ENCODE peak calls at places on chromosome 16, in nine cellular contexts. F, E, T, N, K, D, J, M and B are unnamed samples.

GRCh38 chr16:67995423-67995822 is 3.9 kb downstream of the DPEP2 start:
- DNase-seq in F (no peak), E (no peak), T (no peak), N (no peak), K (no peak), D (no peak), J (no peak), M (no peak), B (no peak)

GRCh38 chr16:1903845-1904820 is 14.1 kb downstream of the HS3ST6 start:
- DNase-seq in F (no peak), E (no peak), T (no peak), N (no peak), K (peak), D (no peak), J (peak), M (no peak), B (no peak)

GRCh38 chr16:8861563-8862308 is 7.1 kb downstream of the CARHSP1 start:
- DNase-seq in F (peak), E (peak), T (no peak), N (no peak), K (no peak), D (no peak), J (no peak), M (no peak), B (no peak)

GRCh38 chr16:56289412-56289811 is 98.1 kb downstream of the GNAO1 start:
- DNase-seq in F (no peak), E (no peak), T (no peak), N (no peak), K (no peak), D (no peak), J (no peak), M (no peak), B (no peak)

GRCh38 chr16:50677351-50677750 is 3.8 kb downstream of the SNX20 start:
- DNase-seq in F (no peak), E (no peak), T (no peak), N (no peak), K (no peak), D (no peak), J (no peak), M (no peak), B (no peak)

GRCh38 chr16:66434619-66435430 is 7.7 kb downstream of the BEAN1 start:
- DNase-seq in F (no peak), E (no peak), T (no peak), N (no peak), K (no peak), D (no peak), J (no peak), M (no peak), B (no peak)

GRCh38 chr16:56747486-56748045 is 17.6 kb downstream of the NUP93 start:
- DNase-seq in F (no peak), E (no peak), T (no peak), N (no peak), K (peak), D (peak), J (peak), M (no peak), B (no peak)

GRCh38 chr16:3328104-3328503 is 22.8 kb downstream of the ZNF75A start:
- DNase-seq in F (no peak), E (no peak), T (no peak), N (no peak), K (no peak), D (no peak), J (no peak), M (no peak), B (no peak)

GRCh38 chr16:70253291-70254094 is 1.8 kb upstream of the EXOSC6 start:
- DNase-seq in F (no peak), E (peak), T (no peak), N (peak), K (peak), D (peak), J (peak), M (no peak), B (no peak)

GRCh38 chr16:22004321-22004720 is 3.4 kb upstream of the PDZD9 start:
- DNase-seq in F (no peak), E (no peak), T (no peak), N (no peak), K (no peak), D (no peak), J (no peak), M (no peak), B (no peak)

GRCh38 chr16:56894331-56894917 is 29.4 kb downstream of the SLC12A3 start:
- DNase-seq in F (no peak), E (no peak), T (no peak), N (no peak), K (no peak), D (no peak), J (no peak), M (no peak), B (no peak)

GRCh38 chr16:66878067-66878466 is 2.2 kb upstream of the PDP2 start:
- DNase-seq in F (no peak), E (no peak), T (no peak), N (no peak), K (no peak), D (no peak), J (no peak), M (no peak), B (no peak)

GRCh38 chr16:89536886-89537548 is 23.5 kb upstream of the RPL13 start:
- DNase-seq in F (no peak), E (no peak), T (no peak), N (no peak), K (no peak), D (no peak), J (no peak), M (no peak), B (no peak)

GRCh38 chr16:21283521-21284289 is 5.6 kb upstream of the CRYM start:
- DNase-seq in F (peak), E (no peak), T (peak), N (no peak), K (peak), D (peak), J (peak), M (no peak), B (no peak)

GRCh38 chr16:54171855-54172537 is 114.6 kb downstream of the IRX3 start:
- DNase-seq in F (no peak), E (peak), T (no peak), N (peak), K (peak), D (peak), J (peak), M (peak), B (no peak)

GRCh38 chr16:84212631-84213030 is 21.7 kb downstream of the ADAD2 start:
- DNase-seq in F (no peak), E (no peak), T (no peak), N (no peak), K (no peak), D (no peak), J (no peak), M (no peak), B (no peak)

GRCh38 chr16:84207266-84207665 is 16.3 kb downstream of the ADAD2 start:
- DNase-seq in F (no peak), E (no peak), T (no peak), N (no peak), K (no peak), D (no peak), J (no peak), M (no peak), B (no peak)

GRCh38 chr16:84207869-84208268 is 16.9 kb downstream of the ADAD2 start:
- DNase-seq in F (no peak), E (no peak), T (no peak), N (no peak), K (no peak), D (no peak), J (no peak), M (no peak), B (no peak)

GRCh38 chr16:84212154-84212553 is 21.2 kb downstream of the ADAD2 start:
- DNase-seq in F (no peak), E (no peak), T (no peak), N (no peak), K (no peak), D (no peak), J (no peak), M (no peak), B (no peak)

DNA sequence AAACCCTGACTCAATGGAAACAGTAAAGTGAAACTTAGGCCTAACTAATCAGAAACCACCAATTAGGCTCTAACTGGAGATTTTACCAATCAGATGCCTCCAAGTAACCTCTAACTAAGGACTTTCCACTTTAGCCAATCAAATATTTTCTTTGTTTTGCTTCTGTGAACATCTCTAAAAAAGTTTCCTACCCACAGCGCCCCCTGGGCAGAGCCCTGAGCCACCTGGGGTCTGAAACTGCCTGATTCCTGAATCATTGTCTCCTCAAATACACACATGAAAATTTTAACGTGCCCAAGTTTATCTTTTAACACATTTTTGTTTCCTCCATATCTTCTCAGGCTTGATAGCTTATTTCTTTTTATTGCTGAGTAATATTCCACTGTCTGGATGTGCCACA is 19.0 kb downstream of the ADAD2 start:
- DNase-seq in F (no peak), E (no peak), T (no peak), N (no peak), K (no peak), D (no peak), J (no peak), M (no peak), B (no peak)
- TF ChIP-seq CTCF in F (no peak), E (no peak), T (no peak), N (peak), K (no peak), D (no peak), J (no peak), M (no peak), B (no peak)

GRCh38 chr16:80120899-80121521 is 419.8 kb upstream of the DYNLRB2 start:
- DNase-seq in F (no peak), E (peak), T (no peak), N (no peak), K (no peak), D (no peak), J (no peak), M (no peak), B (no peak)

GRCh38 chr16:80123189-80123588 is 417.6 kb upstream of the DYNLRB2 start:
- DNase-seq in F (no peak), E (no peak), T (no peak), N (peak), K (no peak), D (no peak), J (peak), M (no peak), B (no peak)

GRCh38 chr16:80117731-80118130 is 423.1 kb upstream of the DYNLRB2 start:
- DNase-seq in F (no peak), E (no peak), T (no peak), N (no peak), K (peak), D (no peak), J (peak), M (no peak), B (no peak)

GRCh38 chr16:80122155-80122554 is 418.6 kb upstream of the DYNLRB2 start:
- DNase-seq in F (peak), E (peak), T (no peak), N (no peak), K (peak), D (peak), J (peak), M (peak), B (no peak)

GRCh38 chr16:80121522-80121909 is 419.3 kb upstream of the DYNLRB2 start:
- DNase-seq in F (no peak), E (no peak), T (no peak), N (no peak), K (no peak), D (no peak), J (no peak), M (no peak), B (no peak)
- TF ChIP-seq CTCF in F (no peak), E (no peak), T (no peak), N (no peak), K (no peak), D (no peak), J (no peak), M (no peak), B (no peak)

GRCh38 chr16:354286-354881 is 1.9 kb upstream of the AXIN1 start:
- DNase-seq in F (no peak), E (no peak), T (no peak), N (no peak), K (no peak), D (no peak), J (no peak), M (no peak), B (no peak)

GRCh38 chr16:353404-354285 is 1.1 kb upstream of the AXIN1 start:
- DNase-seq in F (no peak), E (no peak), T (no peak), N (no peak), K (no peak), D (no peak), J (no peak), M (no peak), B (no peak)

GRCh38 chr16:351804-352520 is 561 bp downstream of the AXIN1 start:
- DNase-seq in F (peak), E (no peak), T (no peak), N (no peak), K (peak), D (peak), J (peak), M (no peak), B (no peak)

GRCh38 chr16:354971-355441 is 2.5 kb upstream of the AXIN1 start:
- DNase-seq in F (no peak), E (no peak), T (no peak), N (no peak), K (no peak), D (no peak), J (no peak), M (no peak), B (no peak)

DNA sequence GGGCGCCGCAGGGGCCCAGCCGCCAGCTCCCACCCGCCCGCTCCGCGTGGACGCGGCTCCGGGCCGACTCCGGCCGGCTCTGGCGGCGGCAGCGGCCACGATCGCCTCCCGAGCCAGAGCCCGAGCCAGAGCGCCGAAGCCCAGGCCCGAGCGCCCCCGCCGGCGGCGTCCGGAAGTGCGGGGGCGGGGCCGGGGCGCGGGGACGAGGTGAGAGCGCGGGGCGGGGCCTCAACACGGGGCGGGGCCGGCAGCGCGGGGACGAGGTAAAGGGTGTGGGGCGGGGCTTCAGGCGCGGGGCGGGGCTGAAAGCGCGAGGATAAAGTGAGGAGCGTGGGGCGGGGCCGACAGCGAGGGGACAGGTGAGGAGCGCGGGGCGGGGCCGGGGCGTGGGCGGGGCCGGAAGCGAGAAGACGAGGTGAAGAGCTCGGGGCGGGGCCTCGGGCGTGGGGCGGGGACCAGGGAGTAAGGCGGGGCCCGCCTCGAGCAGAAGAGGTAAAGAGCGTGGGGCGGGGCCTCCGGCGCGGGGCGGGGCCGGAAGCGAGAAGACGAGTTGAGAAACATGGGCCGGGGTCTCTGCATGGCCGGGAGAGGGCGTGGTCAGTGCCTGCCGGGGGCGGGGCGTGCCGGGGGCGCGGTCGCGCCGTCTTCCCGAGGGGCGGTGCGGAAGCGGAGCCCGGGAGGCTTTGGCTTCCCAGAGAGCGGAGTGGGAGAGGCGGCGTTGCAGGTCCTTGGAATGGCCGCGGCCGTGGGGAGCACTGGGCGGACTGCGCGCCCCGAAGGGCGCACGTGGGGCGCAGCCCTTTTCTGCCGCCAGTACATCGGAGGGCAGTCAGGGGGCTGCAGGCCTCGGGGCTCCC is at the start of gene AXIN1:
- DNase-seq in F (peak), E (peak), T (peak), N (peak), K (peak), D (peak), J (peak), M (peak), B (peak)
- TF ChIP-seq CTCF in F (peak), E (no peak), T (peak), N (peak), K (peak), D (peak), J (peak), M (peak), B (peak)

DNA sequence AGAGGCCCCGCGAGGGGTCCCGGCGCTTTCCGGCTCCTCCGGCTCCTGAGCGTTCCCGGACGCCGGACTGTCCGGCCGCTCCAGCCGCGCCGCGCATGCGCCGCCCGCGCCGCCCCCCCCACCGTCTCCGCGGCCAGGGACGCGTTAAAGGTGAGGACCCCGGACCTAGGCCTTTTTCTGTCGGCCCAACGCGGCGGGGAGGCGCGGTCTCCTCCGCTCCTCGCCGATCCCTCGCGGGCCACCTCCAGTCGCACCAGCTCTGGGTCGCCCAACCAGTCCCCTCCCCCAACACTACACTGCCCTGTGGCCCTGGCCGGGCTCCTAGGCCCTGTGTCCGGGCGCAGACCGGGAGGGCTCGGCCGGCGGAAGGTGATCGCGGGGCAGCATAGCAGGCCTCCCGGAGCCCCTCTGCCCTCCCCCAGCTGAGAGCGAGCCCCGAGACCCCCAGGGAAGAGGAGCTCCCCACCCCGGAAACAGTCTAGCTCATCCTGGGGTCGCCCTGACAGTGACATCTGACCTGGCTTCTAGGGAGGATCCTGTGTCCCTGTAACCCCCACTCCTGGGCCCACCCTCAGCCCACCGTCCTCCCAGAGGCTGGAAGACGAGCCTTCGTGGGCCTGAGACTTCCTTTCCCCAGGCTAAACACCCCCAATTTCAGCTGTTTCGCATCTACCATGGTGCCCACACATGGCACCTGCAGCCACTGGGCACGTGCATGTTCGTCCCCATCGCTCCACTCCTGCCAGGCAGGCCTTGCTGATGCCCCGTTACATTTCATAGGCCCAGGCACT is 14.7 kb upstream of the BCAR1 start:
- DNase-seq in F (peak), E (peak), T (peak), N (no peak), K (peak), D (peak), J (peak), M (no peak), B (peak)
- TF ChIP-seq CTCF in F (no peak), E (no peak), T (no peak), N (no peak), K (no peak), D (no peak), J (no peak), M (no peak), B (no peak)

GRCh38 chr16:87303431-87303930 is 13.7 kb downstream of the C16orf95 start:
- DNase-seq in F (no peak), E (no peak), T (no peak), N (no peak), K (no peak), D (no peak), J (no peak), M (no peak), B (no peak)

GRCh38 chr16:87303962-87304521 is 13.2 kb downstream of the C16orf95 start:
- DNase-seq in F (no peak), E (no peak), T (no peak), N (no peak), K (no peak), D (no peak), J (no peak), M (no peak), B (no peak)

GRCh38 chr16:87308826-87309225 is 8.4 kb downstream of the C16orf95 start:
- DNase-seq in F (no peak), E (no peak), T (no peak), N (no peak), K (no peak), D (no peak), J (no peak), M (no peak), B (no peak)

GRCh38 chr16:87304951-87305350 is 12.2 kb downstream of the C16orf95 start:
- DNase-seq in F (no peak), E (no peak), T (no peak), N (no peak), K (no peak), D (no peak), J (no peak), M (no peak), B (no peak)

GRCh38 chr16:87305505-87306391 is 11.4 kb downstream of the C16orf95 start:
- DNase-seq in F (no peak), E (no peak), T (no peak), N (peak), K (peak), D (no peak), J (no peak), M (peak), B (no peak)
- TF ChIP-seq CTCF in F (no peak), E (no peak), T (peak), N (peak), K (peak), D (peak), J (no peak), M (peak), B (no peak)

GRCh38 chr16:27080870-27081269 is 14.1 kb downstream of the C16orf82 start:
- DNase-seq in F (no peak), E (no peak), T (no peak), N (peak), K (no peak), D (no peak), J (peak), M (no peak), B (no peak)
- TF ChIP-seq CTCF in F (no peak), E (peak), T (peak), N (peak), K (peak), D (peak), J (peak), M (peak), B (peak)